ENCODE peak calls at places on chromosome 18, in four cellular contexts. O, E, F and I are unnamed samples.
A peak's percentile ranks its signal among the peaks of the same experiment; 100 is the strongest.

GRCh38 chr18:62524443-62525200 is 1.8 kb downstream of the ZCCHC2 start:
- DNase-seq in F (peak; percentile 64), O (peak; percentile 32), E (peak; percentile 75), I (no peak)

GRCh38 chr18:5964596-5964995 is 69.3 kb upstream of the TMEM200C start:
- DNase-seq in E (no peak), O (no peak), F (no peak), I (no peak)

GRCh38 chr18:60469396-60469795 is 96.8 kb upstream of the MC4R start:
- DNase-seq in E (no peak), O (no peak), F (no peak), I (no peak)

GRCh38 chr18:61047794-61048193 is 285.4 kb upstream of the CDH20 start:
- DNase-seq in F (no peak), O (no peak), E (no peak), I (no peak)

GRCh38 chr18:8661754-8662573 is 43.4 kb upstream of the MTCL1 start:
- DNase-seq in F (no peak), O (no peak), E (peak; percentile 83), I (no peak)

GRCh38 chr18:62486290-62486964 is 36.4 kb upstream of the ZCCHC2 start:
- DNase-seq in O (no peak), E (no peak), F (no peak), I (no peak)

GRCh38 chr18:48002933-48003365 is 72.5 kb upstream of the SMAD2 start:
- DNase-seq in O (no peak), E (no peak), F (no peak), I (no peak)

GRCh38 chr18:76522104-76522503 is 27.1 kb upstream of the ZNF516 start:
- DNase-seq in F (no peak), O (no peak), E (peak; percentile 51), I (no peak)

GRCh38 chr18:39780774-39781173 is 2174.3 kb upstream of the PIK3C3 start:
- DNase-seq in F (no peak), O (no peak), E (no peak), I (no peak)

GRCh38 chr18:11859903-11860407 is 8.7 kb downstream of the CHMP1B start:
- DNase-seq in O (no peak), F (no peak), E (no peak), I (no peak)

GRCh38 chr18:79944746-79945117 is 6.7 kb downstream of the SLC66A2 start:
- DNase-seq in O (no peak), E (no peak), F (no peak), I (peak; percentile 84)

GRCh38 chr18:48961547-48961946 is 10.8 kb upstream of the SMAD7 start:
- DNase-seq in O (no peak), E (no peak), F (no peak), I (no peak)

GRCh38 chr18:61398961-61399632 is 65.9 kb downstream of the CDH20 start:
- DNase-seq in O (no peak), E (no peak), F (no peak), I (no peak)

GRCh38 chr18:8350628-8351027 is 258.6 kb upstream of the RAB12 start:
- DNase-seq in O (no peak), F (no peak), E (no peak), I (no peak)

GRCh38 chr18:67379991-67380390 is 136.5 kb downstream of the DSEL start:
- DNase-seq in F (no peak), O (no peak), E (no peak), I (no peak)

GRCh38 chr18:27136208-27136535 is 48.9 kb downstream of the CHST9 start:
- DNase-seq in O (no peak), F (no peak), E (no peak), I (no peak)

GRCh38 chr18:79942786-79943607 is 8.5 kb downstream of the SLC66A2 start:
- DNase-seq in O (no peak), E (no peak), F (no peak), I (no peak)

GRCh38 chr18:49795612-49796552 is 17.5 kb downstream of the ACAA2 start:
- DNase-seq in O (no peak), F (no peak), E (no peak), I (no peak)

GRCh38 chr18:48028716-48029115 is 98.3 kb upstream of the SMAD2 start:
- DNase-seq in O (no peak), E (no peak), F (no peak), I (no peak)

GRCh38 chr18:62329676-62330454 is 4.8 kb downstream of the TNFRSF11A start:
- DNase-seq in E (no peak), F (no peak), O (no peak), I (no peak)

GRCh38 chr18:48786621-48787522 is 163.9 kb downstream of the SMAD7 start:
- DNase-seq in E (no peak), F (peak; percentile 28), O (no peak), I (no peak)

GRCh38 chr18:9421788-9422329 is 53.5 kb upstream of the RALBP1 start:
- DNase-seq in F (no peak), O (no peak), E (no peak), I (no peak)

GRCh38 chr18:31267823-31268481 is 50.0 kb upstream of the DSG1 start:
- DNase-seq in O (no peak), E (no peak), F (no peak), I (no peak)

GRCh38 chr18:50816767-50817166 is 3.0 kb downstream of the MRO start:
- DNase-seq in F (no peak), E (peak; percentile 33), O (no peak), I (no peak)

GRCh38 chr18:6881034-6881800 is 151.7 kb downstream of the ARHGAP28 start:
- DNase-seq in E (peak; percentile 38), O (no peak), F (no peak), I (no peak)

GRCh38 chr18:50880108-50880465 is 1.2 kb downstream of the ME2 start:
- DNase-seq in O (no peak), F (no peak), E (peak; percentile 15), I (no peak)

GRCh38 chr18:48939368-48940097 is 11.2 kb downstream of the SMAD7 start:
- DNase-seq in O (no peak), E (peak; percentile 56), F (no peak), I (no peak)

GRCh38 chr18:28854964-28855363 is 678.0 kb upstream of the CDH2 start:
- DNase-seq in E (no peak), F (no peak), O (no peak), I (no peak)

GRCh38 chr18:73739098-73739497 is 408.5 kb downstream of the FBXO15 start:
- DNase-seq in F (no peak), O (no peak), E (no peak), I (no peak)

GRCh38 chr18:68148862-68149261 is 566.0 kb downstream of the TMX3 start:
- DNase-seq in E (peak; percentile 70), F (no peak), O (no peak), I (no peak)

GRCh38 chr18:9058426-9058825 is 44.1 kb upstream of the NDUFV2 start:
- DNase-seq in F (no peak), O (no peak), E (no peak), I (no peak)

GRCh38 chr18:31711365-31712035 is 27.1 kb upstream of the B4GALT6 start:
- DNase-seq in F (no peak), O (no peak), E (no peak), I (no peak)

GRCh38 chr18:63823516-63824219 is 48.5 kb downstream of the SERPINB7 start:
- DNase-seq in F (peak; percentile 20), O (peak; percentile 18), E (peak; percentile 40), I (no peak)

GRCh38 chr18:68150976-68151375 is 563.9 kb downstream of the TMX3 start:
- DNase-seq in O (no peak), F (no peak), E (no peak), I (no peak)

GRCh38 chr18:49072524-49072934 is 121.8 kb upstream of the SMAD7 start:
- DNase-seq in O (no peak), F (no peak), E (no peak), I (no peak)

GRCh38 chr18:14086459-14087231 is 45.6 kb downstream of the ZNF519 start:
- DNase-seq in O (no peak), E (peak; percentile 81), F (no peak), I (no peak)

GRCh38 chr18:79965119-79965902 is 868 bp downstream of the HSBP1L1 start:
- DNase-seq in E (no peak), O (no peak), F (no peak), I (no peak)